ENCODE peak calls at places on chromosome 6, in four cellular contexts. P is neural progenitor cell, G is left ventricle myocardium inferior, H is upper lobe of left lung. R is an unnamed sample.

GRCh38 chr6:139654888-139655782 is 280.7 kb upstream of the CITED2 start:
- DNase-seq in P (peak; percentile 23), G (no peak), H (no peak), R (no peak)

GRCh38 chr6:37354526-37355384 is 972 bp downstream of the RNF8 start:
- DNase-seq in P (peak; percentile 58), G (peak; percentile 22), H (peak; percentile 86), R (peak; percentile 74)

GRCh38 chr6:144637535-144637934 is 352.4 kb downstream of the UTRN start:
- DNase-seq in P (no peak), G (no peak), H (no peak), R (no peak)

GRCh38 chr6:83055366-83055964 is 10.2 kb downstream of the UBE3D start:
- DNase-seq in P (peak; percentile 73), G (no peak), H (no peak), R (no peak)

GRCh38 chr6:46917002-46917401 is 4.7 kb downstream of the ADGRF5 start:
- DNase-seq in P (no peak), G (no peak), H (no peak), R (no peak)

GRCh38 chr6:85362652-85363310 is 87.1 kb upstream of the NT5E start:
- DNase-seq in P (no peak), G (no peak), H (no peak), R (no peak)

GRCh38 chr6:117555262-117555849 is 47.0 kb downstream of the GOPC start:
- DNase-seq in P (no peak), G (no peak), H (no peak), R (no peak)

GRCh38 chr6:26536571-26537159 is 1.5 kb upstream of the HMGN4 start:
- DNase-seq in P (peak; percentile 58), G (no peak), H (no peak), R (no peak)

GRCh38 chr6:24872769-24873168 is 63.0 kb downstream of the RIPOR2 start:
- DNase-seq in P (peak; percentile 75), G (no peak), H (no peak), R (no peak)

GRCh38 chr6:149319413-149319812 is 1.9 kb downstream of the TAB2 start:
- DNase-seq in P (no peak), G (no peak), H (no peak), R (no peak)

GRCh38 chr6:126944512-126944911 is 174.0 kb upstream of the RSPO3 start:
- DNase-seq in P (no peak), G (no peak), H (no peak), R (no peak)

GRCh38 chr6:141658721-141659120 is 474.0 kb upstream of the GJE1 start:
- DNase-seq in P (no peak), G (no peak), H (no peak), R (no peak)

GRCh38 chr6:105991561-105992314 is 94.4 kb upstream of the PRDM1 start:
- DNase-seq in P (peak; percentile 32), G (no peak), H (peak; percentile 49), R (no peak)

GRCh38 chr6:104642871-104643270 is 216.8 kb downstream of the HACE1 start:
- DNase-seq in P (no peak), G (no peak), H (no peak), R (no peak)

GRCh38 chr6:150777731-150778130 is 87.8 kb upstream of the MTHFD1L start:
- DNase-seq in P (no peak), G (no peak), H (no peak), R (no peak)

GRCh38 chr6:131135244-131136020 is at the start of gene AKAP7:
- DNase-seq in P (peak; percentile 91), G (peak; percentile 82), H (peak; percentile 96), R (peak; percentile 93)

GRCh38 chr6:157269261-157269794 is 54.0 kb downstream of the TMEM242 start:
- DNase-seq in P (no peak), G (peak; percentile 81), H (peak; percentile 86), R (no peak)

GRCh38 chr6:163369628-163370365 is 44.7 kb upstream of the QKI start:
- DNase-seq in P (no peak), G (no peak), H (no peak), R (no peak)

GRCh38 chr6:28117386-28118050 is 6.9 kb upstream of the ZSCAN16 start:
- DNase-seq in P (no peak), G (no peak), H (no peak), R (no peak)
- H3K4me1 ChIP-seq in P (no peaks in the 10 kb centered on the region), G (no peaks in the 10 kb centered on the region), H (no peaks in the 10 kb centered on the region), R (no peaks in the 10 kb centered on the region)

GRCh38 chr6:99241905-99242534 is 107.5 kb downstream of the FAXC start:
- DNase-seq in P (peak; percentile 56), G (no peak), H (no peak), R (no peak)
- TF ChIP-seq CTCF in P (peak; percentile 68), G (peak; percentile 57), H (no peak), R (peak; percentile 38)

GRCh38 chr6:40346241-40346640 is 240.9 kb downstream of the LRFN2 start:
- DNase-seq in P (no peak), G (no peak), H (no peak), R (no peak)
- H3K4me1 ChIP-seq in P (peaks cover 64% of the 10 kb centered on the region), G (peaks cover 9% of the 10 kb centered on the region), H (no peaks in the 10 kb centered on the region), R (no peaks in the 10 kb centered on the region)

GRCh38 chr6:73264446-73264845 is 1.4 kb upstream of the KHDC1 start:
- DNase-seq in P (no peak), G (no peak), H (no peak), R (no peak)

GRCh38 chr6:73258721-73259120 is 4.3 kb downstream of the KHDC1 start:
- DNase-seq in P (no peak), G (no peak), H (no peak), R (no peak)

GRCh38 chr6:73263570-73263909 is 544 bp upstream of the KHDC1 start:
- DNase-seq in P (no peak), G (no peak), H (no peak), R (no peak)

DNA sequence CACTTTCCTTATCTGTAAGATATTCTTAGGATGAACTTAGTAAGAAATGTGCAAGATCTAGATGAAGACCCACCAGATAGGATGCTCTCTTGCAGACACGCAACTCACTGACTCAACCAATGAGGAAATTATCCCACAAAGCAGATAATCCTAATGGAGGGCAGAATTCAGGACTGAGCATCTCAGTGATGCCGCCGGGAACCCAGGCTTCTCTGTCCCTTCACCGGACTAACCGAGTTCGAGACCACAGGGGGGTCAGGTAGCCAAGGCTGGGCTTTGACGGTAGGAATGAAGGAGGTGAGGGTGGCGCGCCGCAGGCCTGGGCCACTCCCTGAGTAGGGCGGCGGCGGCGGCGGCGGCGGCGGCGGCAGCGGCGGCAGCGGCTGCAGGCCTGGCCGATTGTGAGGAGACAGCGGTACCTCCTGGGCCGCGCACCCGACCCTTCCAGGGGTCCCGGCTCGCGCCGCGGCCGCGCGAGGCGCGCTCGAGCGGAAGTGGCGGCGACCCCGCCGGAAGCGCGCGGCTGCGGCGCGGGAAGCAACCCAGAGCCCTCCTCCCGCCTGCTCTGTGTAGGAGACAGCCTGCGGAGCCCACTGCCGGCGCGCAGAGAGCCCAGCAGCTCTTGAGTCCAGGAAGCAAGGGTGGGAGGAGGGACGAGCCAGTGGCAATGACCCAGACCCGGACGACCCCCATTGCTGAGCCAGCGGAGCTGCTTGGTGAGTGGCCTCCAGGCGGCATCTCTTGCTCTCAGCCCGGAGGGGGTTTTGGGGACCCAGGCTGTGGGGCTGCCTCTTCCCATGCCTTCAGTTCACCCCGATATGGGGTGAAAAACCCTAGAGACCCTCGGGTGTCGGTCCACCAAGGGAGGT is at the start of gene KHDC1:
- DNase-seq in P (peak; percentile 73), G (peak; percentile 33), H (peak; percentile 91), R (peak; percentile 78)
- TF ChIP-seq CTCF in P (no peak), G (no peak), H (no peak), R (peak; percentile 9)

GRCh38 chr6:15348528-15348927 is 102.7 kb downstream of the JARID2 start:
- DNase-seq in P (no peak), G (no peak), H (no peak), R (no peak)
- H3K4me1 ChIP-seq in P (peaks cover 24% of the 10 kb centered on the region), G (peaks cover 49% of the 10 kb centered on the region), H (peaks cover 20% of the 10 kb centered on the region), R (peaks cover 28% of the 10 kb centered on the region)

DNA sequence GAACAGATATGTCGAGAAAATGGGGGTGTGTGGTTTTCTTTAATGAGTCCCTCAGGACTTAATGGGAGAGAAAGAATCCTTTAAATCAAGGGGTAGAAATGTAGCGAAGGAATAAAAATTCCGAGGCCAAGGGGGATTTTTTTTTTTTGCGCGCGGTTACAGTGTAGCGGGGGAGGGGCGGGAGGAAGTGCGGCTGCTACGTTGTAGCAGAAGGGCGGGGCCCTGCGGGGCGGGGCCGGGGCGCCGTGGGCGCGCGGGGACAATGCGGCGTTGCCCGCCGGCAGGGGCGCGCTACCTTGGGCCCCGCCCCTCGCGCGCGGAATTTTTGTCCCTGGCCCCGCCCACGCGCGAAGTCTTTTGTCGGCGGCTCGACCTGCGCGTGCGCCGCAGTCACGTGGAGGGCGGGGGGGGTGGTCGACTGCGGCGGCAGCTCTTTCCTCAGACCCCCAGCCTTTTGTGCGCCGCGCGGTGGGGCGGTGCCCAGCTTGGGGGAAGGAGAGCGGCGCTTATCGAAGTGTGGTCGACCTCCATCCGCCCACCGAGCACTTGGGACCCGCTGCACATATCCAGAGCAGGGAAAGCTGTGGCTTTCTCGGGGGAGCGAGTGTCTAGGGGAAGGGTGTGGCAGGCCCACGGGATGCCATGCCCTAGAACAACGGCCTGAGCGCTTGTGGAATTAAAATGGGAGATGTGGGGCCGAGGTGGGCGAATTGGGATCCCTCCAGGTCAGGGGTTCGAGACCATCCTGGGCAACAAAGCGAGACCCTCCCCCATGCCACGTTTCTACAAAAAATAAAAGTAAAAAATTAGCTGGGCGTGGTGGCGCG is 1.3 kb downstream of the TUBB start:
- DNase-seq in P (peak; percentile 96), G (peak; percentile 93), H (peak; percentile 99), R (peak; percentile 96)
- TF ChIP-seq CTCF in P (peak; percentile 48), G (peak; percentile 67), H (peak; percentile 79), R (peak; percentile 46)

GRCh38 chr6:129678463-129678862 is 31.5 kb downstream of the ARHGAP18 start:
- DNase-seq in P (no peak), G (no peak), H (no peak), R (no peak)
- H3K4me1 ChIP-seq in P (no peaks in the 10 kb centered on the region), G (peaks cover 48% of the 10 kb centered on the region), H (peaks cover 62% of the 10 kb centered on the region), R (peaks cover 35% of the 10 kb centered on the region)